ENCODE peak calls at places on chromosomes 1 and 21, in five cellular contexts. F is HEK293T, C is K562, U is HepG2, P is SK-N-SH. J is an unnamed sample.

GRCh38 chr21:42565886-42566523 is 52.4 kb downstream of the SLC37A1 start:
- DNase-seq in F (no peak), C (no peak), U (no peak), P (no peak), J (no peak)

GRCh38 chr1:59738591-59739015 is 76.1 kb upstream of the HOOK1 start:
- DNase-seq in F (no peak), C (no peak), U (peak; percentile 53), P (no peak), J (no peak)

GRCh38 chr1:200602632-200603031 is 17.9 kb downstream of the KIF14 start:
- DNase-seq in F (no peak), C (no peak), U (no peak), P (no peak), J (no peak)

GRCh38 chr1:198575292-198575691 is 34.8 kb upstream of the ATP6V1G3 start:
- DNase-seq in F (no peak), C (no peak), U (no peak), P (no peak), J (no peak)

GRCh38 chr1:210222288-210223006 is 10.1 kb upstream of the SERTAD4 start:
- DNase-seq in F (peak; percentile 56), C (no peak), U (no peak), P (no peak), J (no peak)

GRCh38 chr1:164754088-164754600 is 195.2 kb downstream of the PBX1 start:
- DNase-seq in F (no peak), C (no peak), U (no peak), P (no peak), J (no peak)

GRCh38 chr1:209527372-209527771 is 56.1 kb upstream of the CAMK1G start:
- DNase-seq in F (no peak), C (no peak), U (no peak), P (no peak), J (no peak)

GRCh38 chr21:42829417-42829816 is 49.9 kb downstream of the WDR4 start:
- DNase-seq in F (no peak), C (no peak), U (no peak), P (no peak), J (no peak)

GRCh38 chr1:215132156-215132555 is 49.6 kb downstream of the KCNK2 start:
- DNase-seq in F (no peak), C (no peak), U (no peak), P (no peak), J (no peak)

GRCh38 chr1:115166531-115167091 is 77.3 kb upstream of the TSPAN2 start:
- DNase-seq in F (no peak), C (no peak), U (no peak), P (no peak), J (no peak)

GRCh38 chr1:96416111-96416595 is 305.4 kb upstream of the PTBP2 start:
- DNase-seq in F (no peak), C (no peak), U (no peak), P (peak; percentile 41), J (no peak)

GRCh38 chr1:205447457-205448415 is 8.1 kb downstream of the BLACAT1 start:
- DNase-seq in F (no peak), C (peak; percentile 31), U (no peak), P (no peak), J (no peak)

GRCh38 chr1:181134543-181135461 is 46.3 kb downstream of the IER5 start:
- DNase-seq in F (no peak), C (no peak), U (no peak), P (peak; percentile 55), J (peak; percentile 91)

GRCh38 chr1:56527548-56528302 is 51.6 kb downstream of the PLPP3 start:
- DNase-seq in F (peak; percentile 56), C (no peak), U (no peak), P (no peak), J (no peak)

GRCh38 chr1:229334716-229335115 is 8.1 kb downstream of the CCSAP start:
- DNase-seq in F (no peak), C (no peak), U (no peak), P (no peak), J (no peak)

GRCh38 chr21:25859264-25859931 is 124.6 kb downstream of the GABPA start:
- DNase-seq in F (no peak), C (no peak), U (no peak), P (no peak), J (no peak)

GRCh38 chr1:25425098-25426085 is 4.8 kb upstream of the RHCE start:
- DNase-seq in F (no peak), C (no peak), U (peak; percentile 19), P (no peak), J (no peak)

GRCh38 chr1:230807551-230808267 is 60.5 kb downstream of the CAPN9 start:
- DNase-seq in F (no peak), C (no peak), U (no peak), P (no peak), J (no peak)

GRCh38 chr1:38028105-38028591 is 15.6 kb downstream of the UTP11 start:
- DNase-seq in F (no peak), C (no peak), U (no peak), P (no peak), J (peak; percentile 95)

GRCh38 chr1:212858461-212859265 is 588 bp downstream of the FLVCR1 start:
- DNase-seq in F (peak; percentile 46), C (peak; percentile 68), U (peak; percentile 18), P (no peak), J (no peak)

GRCh38 chr1:229129306-229130027 is 141.4 kb upstream of the RAB4A start:
- DNase-seq in F (no peak), C (no peak), U (no peak), P (no peak), J (no peak)

GRCh38 chr1:225914391-225914790 is 9.7 kb downstream of the PYCR2 start:
- DNase-seq in F (no peak), C (no peak), U (no peak), P (no peak), J (no peak)

GRCh38 chr1:165635823-165636222 is 4.8 kb downstream of the MGST3 start:
- DNase-seq in F (no peak), C (no peak), U (no peak), P (no peak), J (no peak)

GRCh38 chr21:43303240-43304178 is 123.4 kb downstream of the SIK1 start:
- DNase-seq in F (no peak), C (no peak), U (no peak), P (no peak), J (no peak)

GRCh38 chr1:60727553-60727952 is 354.8 kb upstream of the NFIA start:
- DNase-seq in F (no peak), C (no peak), U (no peak), P (no peak), J (no peak)

GRCh38 chr1:40032240-40032891 is 8.2 kb upstream of the CAP1 start:
- DNase-seq in F (peak; percentile 56), C (peak; percentile 77), U (peak; percentile 34), P (peak; percentile 54), J (no peak)

GRCh38 chr1:156767879-156768608 is 709 bp downstream of the PRCC start:
- DNase-seq in F (no peak), C (peak; percentile 55), U (no peak), P (peak; percentile 63), J (no peak)

GRCh38 chr1:32967863-32968571 is 3.4 kb upstream of the RNF19B start:
- DNase-seq in F (no peak), C (no peak), U (no peak), P (no peak), J (no peak)

GRCh38 chr1:205663286-205663994 is 16.9 kb downstream of the SLC45A3 start:
- DNase-seq in F (no peak), C (no peak), U (no peak), P (no peak), J (no peak)

GRCh38 chr1:8018492-8019228 is 7.4 kb downstream of the ERRFI1 start:
- DNase-seq in F (no peak), C (no peak), U (no peak), P (no peak), J (no peak)
- TF ChIP-seq FOXM1 in F (no peak), C (no peak), U (no peak), P (no peak), J (no peak)

DNA sequence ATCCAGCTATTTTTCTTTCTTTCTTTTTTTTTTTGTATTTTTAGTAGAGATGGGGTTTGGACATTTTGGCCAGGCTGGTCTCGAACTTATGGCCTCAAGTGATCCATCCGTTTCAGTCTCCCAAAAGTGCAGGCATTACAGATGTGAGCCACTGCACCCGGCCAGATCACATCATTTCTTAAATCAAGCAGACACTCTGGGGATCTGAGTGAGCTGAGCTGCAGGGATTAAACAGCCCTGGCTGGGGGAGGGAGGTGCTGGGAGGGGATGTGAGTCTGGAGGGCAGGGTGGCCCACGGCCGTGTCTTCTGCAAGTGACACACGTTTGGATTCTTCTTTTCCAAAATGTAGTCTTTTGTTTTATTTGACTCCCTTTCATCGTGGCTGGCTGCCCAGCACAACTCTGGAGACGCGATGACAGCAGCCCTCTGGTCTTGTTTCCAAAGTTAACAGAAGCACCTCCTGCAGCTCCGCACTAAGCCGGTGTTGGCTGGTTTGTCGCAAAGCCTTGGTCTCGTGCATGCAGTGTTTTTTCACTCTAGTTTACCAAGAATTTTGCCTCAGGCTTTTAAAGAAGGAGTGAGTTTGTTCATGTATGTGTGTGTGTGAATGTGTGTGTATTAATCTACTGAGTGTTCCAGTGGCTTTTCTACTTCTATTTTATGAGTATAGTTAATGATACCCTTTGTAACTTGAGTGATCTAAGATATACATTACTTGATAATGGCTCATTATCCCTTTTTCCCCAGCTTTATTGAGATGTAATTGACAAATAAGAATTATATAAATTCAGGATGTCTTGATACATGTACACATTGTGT is 2.8 kb upstream of the KRTAP10-5 start:
- DNase-seq in F (no peak), C (no peak), U (no peak), P (no peak), J (no peak)
- TF ChIP-seq FOXM1 in F (no peak), C (no peak), U (no peak), P (no peak), J (no peak)

DNA sequence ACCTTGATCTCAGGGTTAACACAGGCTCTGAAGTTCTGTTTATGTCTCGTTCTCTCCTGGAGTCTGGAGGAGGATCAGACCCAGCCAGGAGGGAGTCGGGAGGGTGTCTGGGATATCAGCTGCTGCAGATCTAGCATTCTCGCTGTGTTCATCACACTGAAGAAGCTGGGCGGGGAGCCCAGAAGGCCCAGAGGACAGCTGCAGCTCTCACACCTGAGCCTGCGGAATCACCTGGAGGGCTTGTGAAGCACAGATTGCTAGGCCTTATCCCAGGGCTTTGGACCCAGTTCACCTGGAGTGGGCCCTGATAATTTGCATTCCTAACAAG is 19.4 kb downstream of the ABCA4 start:
- DNase-seq in F (no peak), C (no peak), U (no peak), P (peak; percentile 34), J (no peak)
- TF ChIP-seq FOXM1 in F (no peak), C (no peak), U (no peak), P (no peak), J (no peak)

DNA sequence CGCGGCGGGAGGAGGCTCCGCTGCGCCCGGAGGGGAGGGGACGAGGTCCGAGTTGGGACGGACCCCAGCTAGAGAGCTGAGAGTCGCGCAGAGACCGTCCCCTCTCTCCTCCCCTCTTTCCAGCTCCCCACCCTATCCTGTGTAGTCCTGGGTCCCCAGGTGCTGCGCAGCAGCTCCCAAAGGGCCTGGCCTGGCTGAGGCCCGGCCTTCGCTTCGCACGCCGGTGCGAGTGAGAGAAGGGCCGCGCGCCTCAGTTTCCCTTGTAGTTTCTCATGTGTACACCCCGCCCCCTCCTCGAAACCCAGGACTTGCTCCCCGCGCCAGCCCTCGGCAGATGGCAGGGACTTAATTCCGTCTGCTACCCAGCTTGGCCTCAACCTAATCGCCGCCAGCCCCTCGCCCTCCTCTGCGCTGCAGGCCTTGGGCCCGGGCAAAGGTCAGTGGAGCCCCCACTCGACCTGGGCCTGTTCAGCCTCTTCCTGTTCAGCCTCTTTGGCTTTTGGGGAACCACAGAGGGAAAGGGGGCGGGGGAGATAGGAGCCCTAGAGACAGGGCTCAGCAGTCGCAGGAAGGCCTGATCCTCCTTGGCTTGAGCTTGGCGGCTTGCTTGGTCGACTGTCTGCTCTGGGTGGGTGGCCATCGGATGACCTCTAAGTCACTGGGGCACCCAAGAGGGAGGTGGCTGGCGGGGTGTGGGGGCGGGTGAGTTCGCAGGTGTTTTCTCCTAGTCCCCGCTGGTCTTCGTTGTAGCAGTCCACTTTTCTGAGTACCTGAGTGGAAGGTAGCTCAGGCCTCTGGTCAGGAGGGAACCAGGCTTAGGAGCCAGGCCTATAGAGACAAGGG is 1.0 kb downstream of the ZNF687 start:
- DNase-seq in F (no peak), C (peak; percentile 64), U (peak; percentile 31), P (peak; percentile 75), J (no peak)
- TF ChIP-seq FOXM1 in F (no peak), C (no peak), U (no peak), P (no peak), J (no peak)